ENCODE peak calls at places on chromosomes 11 and 22, in eight cellular contexts. I is MM.1S, G is psoas muscle, Z is cardiac fibroblast, X is AG10803, Y is kidney epithelial cell, T is fibroblast of mammary gland, P is PC-9. O is an unnamed sample.

GRCh38 chr11:133966924-133967598 is 10.3 kb upstream of the IGSF9B start:
- DNase-seq in Z (no peak), I (no peak), P (no peak), X (no peak), G (peak; percentile 47), Y (no peak), T (no peak), O (no peak)

GRCh38 chr11:127789887-127790286 is 789.3 kb upstream of the KIRREL3 start:
- DNase-seq in Z (peak; percentile 1), T (no peak), P (no peak), Y (no peak), I (peak; percentile 44), X (no peak), G (no peak), O (no peak)

GRCh38 chr11:43916621-43917020 is 25.8 kb upstream of the C11orf96 start:
- DNase-seq in I (no peak), T (no peak), Z (no peak), X (no peak), P (no peak), Y (no peak), G (no peak), O (no peak)

GRCh38 chr22:43101306-43101705 is 9.2 kb upstream of the BIK start:
- DNase-seq in G (peak; percentile 37), T (no peak), Z (no peak), P (no peak), I (no peak), X (no peak), Y (no peak), O (no peak)

GRCh38 chr11:1217151-1217550 is 5.7 kb upstream of the MUC5B start:
- DNase-seq in G (no peak), P (no peak), X (no peak), Z (no peak), Y (no peak), I (no peak), T (no peak), O (no peak)

GRCh38 chr11:1923201-1923956 is 3.9 kb downstream of the TNNT3 start:
- DNase-seq in P (no peak), T (no peak), Y (no peak), I (no peak), X (no peak), Z (no peak), G (no peak), O (no peak)

GRCh38 chr11:69892237-69892985 is 73.2 kb upstream of the FGF3 start:
- DNase-seq in X (no peak), P (no peak), T (no peak), G (peak; percentile 8), I (no peak), Z (no peak), Y (no peak), O (no peak)

GRCh38 chr22:20563464-20563906 is 56.1 kb downstream of the MED15 start:
- DNase-seq in I (no peak), T (no peak), Z (no peak), X (no peak), P (no peak), Y (no peak), G (no peak), O (no peak)

GRCh38 chr11:17544181-17544622 is at the start of gene USH1C:
- DNase-seq in G (peak; percentile 35), T (no peak), P (no peak), Z (no peak), Y (no peak), I (no peak), X (no peak), O (no peak)

GRCh38 chr11:126736682-126737404 is 263.7 kb downstream of the KIRREL3 start:
- DNase-seq in X (no peak), P (no peak), Y (no peak), G (no peak), T (no peak), Z (no peak), I (no peak), O (no peak)

GRCh38 chr11:71246559-71246958 is 5.8 kb downstream of the SHANK2 start:
- DNase-seq in P (no peak), T (no peak), X (no peak), Y (no peak), Z (no peak), G (no peak), I (no peak), O (no peak)

GRCh38 chr11:20609727-20610707 is 10.6 kb downstream of the SLC6A5 start:
- DNase-seq in X (peak; percentile 51), Y (peak; percentile 49), P (peak; percentile 67), T (peak; percentile 51), G (peak; percentile 67), I (peak; percentile 74), Z (peak; percentile 70), O (peak; percentile 13)
- H3K4me3 ChIP-seq in X (peak overlapping the region; percentile 35), Y (no peak overlapping the region), P (no peak overlapping the region), T (no peak overlapping the region), G (no peak overlapping the region), I (peak overlapping the region; percentile 39), Z (peak overlapping the region; percentile 24), O (no peak overlapping the region)

DNA sequence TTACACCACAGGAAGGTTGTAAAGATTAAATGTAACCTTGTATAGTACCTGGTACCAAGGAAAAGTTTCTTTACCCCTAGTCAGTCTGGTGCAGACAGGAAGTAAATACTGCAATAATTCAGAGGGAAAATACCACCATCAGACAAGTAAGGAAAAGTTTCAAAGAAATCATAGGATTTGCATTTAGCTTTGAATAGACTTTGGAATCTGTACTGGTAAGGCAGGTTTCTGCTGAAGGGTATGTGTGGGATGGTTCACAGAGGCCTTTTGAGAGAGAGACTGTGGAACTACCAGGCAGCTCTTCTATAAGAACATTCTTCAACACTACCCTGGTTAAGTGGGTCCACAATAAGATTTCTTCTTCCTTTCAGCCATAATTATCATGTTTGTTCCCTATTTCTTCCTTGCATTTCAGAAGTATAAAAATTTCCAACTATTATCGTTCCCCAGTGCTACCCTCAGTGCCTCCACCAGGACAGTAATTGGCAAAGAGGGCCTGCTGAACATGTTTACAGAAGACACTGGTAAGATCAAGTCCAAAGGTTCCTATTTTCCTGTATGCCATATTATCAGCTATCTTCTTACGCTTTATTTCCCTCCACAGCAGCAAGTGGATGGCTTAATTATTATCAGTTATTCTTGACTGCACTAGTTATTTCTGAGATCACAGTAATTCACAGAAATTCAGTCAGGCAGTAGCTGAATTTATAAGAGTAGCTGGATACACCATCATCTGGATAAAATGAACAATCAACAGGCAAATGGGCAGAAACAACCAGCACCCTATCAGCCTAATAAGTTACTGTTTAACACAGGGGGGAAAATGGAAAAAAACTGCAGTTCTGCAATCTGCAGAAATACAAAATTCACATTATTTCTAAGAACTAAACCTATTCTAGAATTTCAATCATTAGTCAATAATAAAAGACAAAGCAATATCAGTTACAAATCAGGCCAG is 48.5 kb downstream of the PITPNB start:
- DNase-seq in P (no peak), T (no peak), I (no peak), X (no peak), Z (no peak), G (no peak), Y (no peak), O (no peak)
- TF ChIP-seq CTCF in P (no peak), T (no peak), I (no peak), X (no peak), Z (no peak), G (no peak), Y (no peak), O (no peak)

GRCh38 chr11:116312560-116313340 is 460.0 kb downstream of the BUD13 start:
- DNase-seq in Y (no peak), P (peak; percentile 3), X (peak; percentile 28), T (peak; percentile 2), Z (no peak), G (peak; percentile 67), I (no peak), O (no peak)
- H3K4me3 ChIP-seq in Y (no peak overlapping the region), P (no peak overlapping the region), X (no peak overlapping the region), T (no peak overlapping the region), Z (no peak overlapping the region), G (no peak overlapping the region), I (no peak overlapping the region), O (no peak overlapping the region)

DNA sequence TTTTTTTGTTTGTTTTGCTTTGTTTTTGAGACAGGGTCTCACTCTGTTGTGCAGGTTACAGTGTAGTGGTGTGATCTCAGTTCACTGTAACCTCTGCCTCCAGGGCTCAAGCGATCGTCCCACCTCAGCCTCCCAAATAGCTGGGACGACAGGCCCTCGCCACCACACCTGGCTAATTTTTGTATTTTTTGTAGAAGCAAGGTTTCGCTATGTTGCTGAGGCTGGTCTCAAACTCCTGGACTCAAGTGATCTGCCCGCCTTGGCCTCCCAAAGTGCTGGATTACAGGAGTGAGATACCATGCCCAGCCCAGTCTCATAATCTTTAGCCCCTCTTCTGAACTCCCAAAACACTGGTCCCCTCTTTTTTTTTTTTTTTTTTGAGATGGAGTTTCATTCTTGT is 50.6 kb downstream of the KCNJ4 start:
- DNase-seq in G (no peak), Z (no peak), X (no peak), T (no peak), Y (no peak), P (no peak), I (no peak), O (no peak)
- TF ChIP-seq CTCF in G (no peak), Z (no peak), X (no peak), T (no peak), Y (no peak), P (no peak), I (no peak), O (no peak)